ENCODE peak calls at places on chromosomes 11 and 22, in nine cellular contexts. M is lower lobe of right lung, S is brain microvascular endothelial cell, N is fibroblast of lung, E is body of pancreas, K is right lobe of liver, U is cardiac fibroblast, P is BJ, W is lower leg skin. R is an unnamed sample.

GRCh38 chr11:130740819-130741218 is 175.5 kb downstream of the SNX19 start:
- DNase-seq in M (no peak), S (no peak), N (peak), E (no peak), K (no peak), U (peak), P (no peak), W (no peak), R (no peak)

GRCh38 chr11:74019860-74020259 is 11.0 kb upstream of the UCP3 start:
- DNase-seq in M (no peak), S (no peak), N (no peak), E (no peak), K (no peak), U (no peak), P (no peak), W (peak), R (no peak)

GRCh38 chr22:30539368-30539767 is 7.2 kb downstream of the SEC14L6 start:
- DNase-seq in M (no peak), S (no peak), N (no peak), E (no peak), K (no peak), U (no peak), P (no peak), W (no peak), R (no peak)

GRCh38 chr11:126514061-126514713 is 158.7 kb downstream of the ST3GAL4 start:
- DNase-seq in M (no peak), S (no peak), N (no peak), E (no peak), K (no peak), U (peak), P (no peak), W (no peak), R (no peak)

GRCh38 chr11:126404367-126404766 is 48.9 kb downstream of the ST3GAL4 start:
- DNase-seq in M (no peak), S (no peak), N (no peak), E (no peak), K (no peak), U (no peak), P (no peak), W (no peak), R (no peak)

GRCh38 chr11:80899381-80899780 is 1458.6 kb upstream of the TENM4 start:
- DNase-seq in M (no peak), S (peak), N (peak), E (no peak), K (no peak), U (peak), P (no peak), W (no peak), R (no peak)

GRCh38 chr11:62151737-62152102 is 27.9 kb downstream of the INCENP start:
- DNase-seq in M (no peak), S (no peak), N (no peak), E (no peak), K (no peak), U (no peak), P (no peak), W (no peak), R (no peak)

GRCh38 chr22:45450931-45451651 is 37.6 kb downstream of the RIBC2 start:
- DNase-seq in M (no peak), S (no peak), N (peak), E (peak), K (no peak), U (peak), P (peak), W (peak), R (no peak)

GRCh38 chr11:70100791-70101190 is 22.7 kb downstream of the ANO1 start:
- DNase-seq in M (no peak), S (no peak), N (no peak), E (no peak), K (no peak), U (no peak), P (no peak), W (no peak), R (peak)

GRCh38 chr11:104333977-104334376 is 170.0 kb upstream of the PDGFD start:
- DNase-seq in M (no peak), S (no peak), N (no peak), E (no peak), K (no peak), U (peak), P (no peak), W (no peak), R (no peak)
- TF ChIP-seq CTCF in M (peak), S (peak), N (no peak), E (no peak), K (no peak), U (peak), P (peak), W (no peak), R (no peak)

GRCh38 chr22:17890892-17891291 is 116.6 kb upstream of the BID start:
- DNase-seq in M (no peak), S (no peak), N (no peak), E (no peak), K (no peak), U (no peak), P (no peak), W (no peak), R (no peak)
- H3K4me3 ChIP-seq in M (no peak), S (no peak), N (no peak), E (no peak), K (no peak), U (no peak), P (no peak), W (no peak), R (no peak)

GRCh38 chr11:64629796-64630562 is 39.0 kb downstream of the SLC22A12 start:
- DNase-seq in M (no peak), S (no peak), N (no peak), E (peak), K (no peak), U (no peak), P (no peak), W (no peak), R (no peak)
- TF ChIP-seq CTCF in M (no peak), S (no peak), N (no peak), E (no peak), K (no peak), U (no peak), P (no peak), W (no peak), R (no peak)

GRCh38 chr11:48103621-48104561 is 112.7 kb upstream of the OR4B1 start:
- DNase-seq in M (no peak), S (no peak), N (no peak), E (no peak), K (peak), U (peak), P (no peak), W (peak), R (no peak)

GRCh38 chr11:48099916-48100446 is 116.6 kb upstream of the OR4B1 start:
- DNase-seq in M (no peak), S (no peak), N (no peak), E (no peak), K (no peak), U (no peak), P (no peak), W (peak), R (no peak)

GRCh38 chr11:48098024-48098423 is 117.7 kb downstream of the PTPRJ start:
- DNase-seq in M (no peak), S (no peak), N (no peak), E (no peak), K (no peak), U (no peak), P (no peak), W (no peak), R (no peak)

GRCh38 chr11:48101958-48102357 is 114.7 kb upstream of the OR4B1 start:
- DNase-seq in M (no peak), S (no peak), N (no peak), E (peak), K (no peak), U (no peak), P (no peak), W (peak), R (no peak)

DNA sequence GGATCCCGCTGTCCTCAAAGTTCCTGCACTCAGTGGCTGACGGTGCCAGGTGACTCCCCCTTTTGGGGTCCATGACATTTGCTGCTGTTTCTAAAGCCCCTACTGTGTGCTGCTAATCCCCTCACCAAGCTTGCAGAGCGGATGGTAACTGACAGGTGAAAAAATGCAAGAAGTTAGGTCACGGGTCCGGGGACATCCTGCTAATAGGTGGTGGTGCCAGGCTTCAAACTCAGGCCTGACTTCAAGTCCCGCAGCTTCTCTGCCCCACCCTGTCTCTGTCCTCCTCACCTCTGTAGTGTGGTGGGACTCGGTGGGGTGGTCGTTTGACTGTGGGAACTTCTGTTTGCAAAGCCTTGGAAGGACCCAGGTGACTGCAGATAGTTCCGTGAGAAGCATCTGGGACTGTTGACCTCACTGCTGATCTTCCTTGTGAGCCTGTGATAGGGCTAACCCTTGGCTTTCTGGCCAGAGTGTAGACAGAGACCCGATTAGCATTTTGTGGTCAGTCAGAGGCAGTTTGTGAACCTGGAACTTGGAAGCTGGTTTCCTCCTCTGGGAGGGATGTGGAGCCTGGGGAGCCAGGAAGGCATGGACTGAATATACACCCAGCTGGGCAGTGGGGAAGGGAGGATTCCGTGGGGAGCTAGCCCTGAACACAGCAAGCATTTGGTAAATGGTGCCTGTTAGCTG is 115.4 kb upstream of the OR4B1 start:
- DNase-seq in M (no peak), S (no peak), N (no peak), E (no peak), K (no peak), U (no peak), P (no peak), W (peak), R (no peak)
- H3K4me3 ChIP-seq in M (no peak), S (no peak), N (no peak), E (no peak), K (peak), U (no peak), P (no peak), W (no peak), R (no peak)

GRCh38 chr22:43893266-43893665 is 1.5 kb upstream of the PNPLA5 start:
- DNase-seq in M (no peak), S (no peak), N (no peak), E (no peak), K (no peak), U (no peak), P (no peak), W (no peak), R (no peak)

GRCh38 chr22:43897751-43898261 is 6.0 kb upstream of the PNPLA5 start:
- DNase-seq in M (no peak), S (peak), N (peak), E (no peak), K (peak), U (peak), P (no peak), W (no peak), R (no peak)

GRCh38 chr22:43894122-43894521 is 2.3 kb upstream of the PNPLA5 start:
- DNase-seq in M (no peak), S (no peak), N (no peak), E (no peak), K (no peak), U (no peak), P (no peak), W (no peak), R (no peak)

GRCh38 chr22:43892183-43892894 is 526 bp upstream of the PNPLA5 start:
- DNase-seq in M (no peak), S (no peak), N (no peak), E (no peak), K (no peak), U (no peak), P (no peak), W (no peak), R (no peak)

DNA sequence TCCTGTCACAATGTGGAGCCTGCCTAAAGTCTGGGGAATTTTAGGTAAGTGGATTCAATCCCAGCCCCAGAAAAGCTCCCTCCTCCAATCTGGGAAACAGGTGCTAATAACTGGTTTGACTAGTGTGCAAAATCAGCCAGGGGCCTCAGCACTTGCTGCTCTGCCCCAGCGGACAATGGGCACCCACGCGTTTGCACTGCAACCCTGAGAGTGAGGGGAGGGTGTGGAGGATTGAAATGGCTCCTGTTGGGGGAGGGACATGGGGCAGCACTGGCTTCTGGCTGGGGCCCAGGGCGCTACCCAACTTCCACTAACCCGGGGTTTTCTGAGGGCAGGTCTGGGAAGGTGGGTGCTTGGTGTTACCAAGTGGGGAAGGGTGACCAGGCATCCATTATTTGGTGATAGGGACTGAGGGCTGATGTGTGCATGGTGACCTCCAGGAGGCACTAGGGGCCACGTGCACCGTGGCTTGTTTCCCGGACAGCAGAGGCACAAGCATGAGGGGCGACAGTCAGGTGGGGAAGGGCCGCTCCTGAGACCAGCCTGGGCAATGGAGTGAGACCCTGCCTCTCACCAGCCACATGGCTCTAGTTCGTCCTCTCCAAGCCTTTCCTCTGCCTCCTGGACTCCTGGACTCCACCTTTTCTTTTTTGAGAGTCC is 4.3 kb upstream of the PNPLA5 start:
- DNase-seq in M (no peak), S (no peak), N (no peak), E (no peak), K (no peak), U (no peak), P (no peak), W (no peak), R (no peak)
- TF ChIP-seq CTCF in M (no peak), S (peak), N (no peak), E (no peak), K (no peak), U (no peak), P (no peak), W (no peak), R (no peak)

DNA sequence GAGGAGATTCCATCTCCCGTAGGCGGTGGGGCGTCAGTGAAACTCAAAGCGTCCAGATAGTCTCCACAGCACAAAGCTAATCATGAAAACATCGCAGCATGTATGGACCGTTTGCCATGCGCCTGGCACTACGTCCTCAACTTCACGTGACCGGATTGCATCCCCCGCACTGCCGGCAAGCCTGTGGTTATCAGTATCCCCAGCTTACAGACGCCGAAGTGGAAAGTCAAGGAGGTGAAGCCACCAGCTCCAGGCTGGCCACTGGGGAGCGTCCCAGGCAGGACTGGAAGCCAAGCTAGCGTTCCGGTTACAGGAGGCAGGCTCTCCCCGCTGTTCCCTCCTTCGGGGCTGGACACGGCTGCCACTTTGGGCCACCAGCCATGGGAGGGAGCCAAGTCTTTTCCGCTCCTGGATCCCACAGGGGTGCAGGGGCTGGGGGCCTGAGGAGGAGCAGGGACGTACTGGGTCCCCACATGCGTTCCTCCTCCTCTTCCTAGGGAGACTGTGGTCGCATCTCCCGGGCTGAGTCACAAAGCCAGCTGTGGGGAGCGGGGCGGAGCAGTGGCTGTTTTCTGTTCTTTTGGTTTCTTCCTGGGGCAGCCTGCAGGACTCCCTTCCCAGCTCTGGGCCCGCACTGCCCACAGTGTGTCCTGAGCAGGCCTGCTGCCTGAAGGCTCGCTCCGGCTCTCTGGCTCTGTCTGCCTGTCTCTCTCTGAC is 4.3 kb upstream of the OSBPL5 start:
- DNase-seq in M (peak), S (peak), N (peak), E (peak), K (peak), U (peak), P (no peak), W (no peak), R (peak)
- H3K4me3 ChIP-seq in M (peak), S (peak), N (peak), E (no peak), K (no peak), U (peak), P (peak), W (no peak), R (no peak)

DNA sequence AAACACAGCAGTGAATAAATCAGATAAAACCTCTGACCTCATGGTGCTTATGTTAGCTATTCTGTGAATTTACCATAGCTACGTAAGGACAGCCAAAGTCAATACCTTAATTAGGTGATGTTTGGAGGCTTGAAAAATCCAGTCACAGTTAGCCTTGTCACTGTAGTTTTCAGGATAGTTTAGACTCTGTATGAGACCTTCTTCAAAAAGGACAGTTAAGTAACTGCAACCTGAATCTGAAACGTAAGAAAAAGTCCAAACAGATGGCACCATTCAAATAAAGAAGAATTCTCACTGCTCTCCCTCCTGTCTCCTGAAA is 11.4 kb downstream of the OVCH2 start:
- DNase-seq in M (no peak), S (no peak), N (no peak), E (no peak), K (no peak), U (no peak), P (no peak), W (no peak), R (no peak)
- TF ChIP-seq CTCF in M (no peak), S (no peak), N (no peak), E (no peak), K (no peak), U (no peak), P (no peak), W (no peak), R (no peak)

GRCh38 chr22:43994416-43994815 is 29.7 kb upstream of the PARVB start:
- DNase-seq in M (peak), S (no peak), N (no peak), E (no peak), K (no peak), U (no peak), P (no peak), W (no peak), R (no peak)

GRCh38 chr22:43995057-43995685 is 28.9 kb upstream of the PARVB start:
- DNase-seq in M (peak), S (no peak), N (no peak), E (no peak), K (no peak), U (no peak), P (no peak), W (no peak), R (no peak)

GRCh38 chr22:43996981-43997265 is 27.2 kb upstream of the PARVB start:
- DNase-seq in M (peak), S (no peak), N (no peak), E (no peak), K (no peak), U (no peak), P (no peak), W (no peak), R (no peak)

GRCh38 chr22:43996170-43996980 is 27.7 kb upstream of the PARVB start:
- DNase-seq in M (peak), S (no peak), N (no peak), E (peak), K (peak), U (no peak), P (no peak), W (peak), R (peak)

DNA sequence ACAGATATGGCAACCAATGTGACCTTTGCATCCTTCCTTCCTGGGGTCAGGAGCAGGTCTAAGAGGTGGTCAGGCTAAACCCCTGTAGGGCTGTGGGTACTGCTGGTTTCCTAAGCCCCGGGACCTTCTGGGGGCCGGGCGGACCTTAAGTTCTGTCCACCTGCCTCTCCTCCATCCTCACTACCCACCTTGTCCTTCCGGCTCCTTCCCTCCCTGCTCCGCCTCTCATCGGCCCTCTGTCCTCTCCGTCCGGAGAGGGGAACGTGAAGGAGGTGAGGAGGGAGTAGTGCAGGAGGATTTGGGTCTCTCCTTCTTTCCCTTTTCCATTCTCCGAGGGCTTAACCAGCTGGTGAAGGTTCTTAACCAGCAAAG is 28.3 kb upstream of the PARVB start:
- DNase-seq in M (no peak), S (no peak), N (no peak), E (no peak), K (no peak), U (no peak), P (no peak), W (no peak), R (no peak)
- H3K4me3 ChIP-seq in M (peak), S (no peak), N (no peak), E (no peak), K (no peak), U (no peak), P (no peak), W (no peak), R (no peak)